ENCODE peak calls at places on chromosomes 16 and 17, in five cellular contexts. S, B, R, G and O are unnamed samples.
A peak's percentile ranks its signal among the peaks of the same experiment; 100 is the strongest.

GRCh38 chr17:43880420-43880991 is 26.8 kb downstream of the MPP2 start:
- DNase-seq in R (peak; percentile 39), B (no peak), G (no peak), S (peak; percentile 42), O (peak; percentile 77)

GRCh38 chr17:66629762-66630161 is 205.2 kb upstream of the CACNG5 start:
- DNase-seq in B (no peak), S (no peak), G (no peak), R (no peak), O (no peak)

GRCh38 chr17:64154321-64155089 is 24.6 kb upstream of the ERN1 start:
- DNase-seq in S (no peak), G (no peak), B (no peak), R (no peak), O (no peak)

GRCh38 chr16:89917773-89918452 is 749 bp upstream of the MC1R start:
- DNase-seq in S (peak; percentile 94), R (peak; percentile 53), B (peak; percentile 69), G (no peak), O (peak; percentile 89)

GRCh38 chr16:49341706-49342105 is 31.9 kb upstream of the C16orf78 start:
- DNase-seq in R (no peak), B (no peak), G (no peak), S (no peak), O (no peak)

GRCh38 chr16:88763502-88764053 is 21.4 kb downstream of the PIEZO1 start:
- DNase-seq in B (no peak), R (no peak), G (no peak), S (no peak), O (no peak)

GRCh38 chr16:16191493-16192167 is 31.7 kb downstream of the ABCC6 start:
- DNase-seq in G (no peak), S (no peak), R (no peak), B (no peak), O (no peak)

GRCh38 chr17:67475161-67475887 is 98.2 kb downstream of the PITPNC1 start:
- DNase-seq in S (peak; percentile 90), R (peak; percentile 62), G (no peak), B (peak; percentile 52), O (peak; percentile 76)

GRCh38 chr17:58416937-58417299 is 416 bp downstream of the RNF43 start:
- DNase-seq in B (no peak), G (no peak), S (no peak), R (no peak), O (no peak)

GRCh38 chr16:83953796-83954576 is 946 bp downstream of the OSGIN1 start:
- DNase-seq in B (no peak), R (no peak), G (no peak), S (peak; percentile 32), O (peak; percentile 70)

GRCh38 chr16:53629151-53629550 is 74.5 kb downstream of the RPGRIP1L start:
- DNase-seq in B (no peak), S (no peak), R (no peak), G (no peak), O (no peak)

GRCh38 chr16:19136549-19137196 is 22.9 kb downstream of the ITPRIPL2 start:
- DNase-seq in G (no peak), S (no peak), B (no peak), R (no peak), O (no peak)

GRCh38 chr16:57325458-57325857 is 33.1 kb upstream of the CCL22 start:
- DNase-seq in B (no peak), S (no peak), G (no peak), R (no peak), O (no peak)

GRCh38 chr16:9429946-9430345 is 338.5 kb downstream of the HAPSTR1 start:
- DNase-seq in G (no peak), S (no peak), R (no peak), B (no peak), O (no peak)

GRCh38 chr17:21066394-21066793 is 23.6 kb upstream of the USP22 start:
- DNase-seq in B (no peak), S (no peak), G (no peak), R (no peak), O (no peak)

GRCh38 chr17:48113201-48113676 is 5.7 kb downstream of the SNX11 start:
- DNase-seq in G (no peak), R (no peak), B (no peak), S (peak; percentile 90), O (peak; percentile 58)

GRCh38 chr16:74480150-74481029 is 59.1 kb upstream of the CLEC18B start:
- DNase-seq in G (peak; percentile 51), B (peak; percentile 21), S (no peak), R (no peak), O (no peak)

GRCh38 chr17:76368545-76368944 is 14.8 kb upstream of the PRPSAP1 start:
- DNase-seq in R (no peak), B (no peak), S (no peak), G (peak; percentile 44), O (peak; percentile 51)

GRCh38 chr17:40568074-40568836 is 3.0 kb upstream of the CCR7 start:
- DNase-seq in B (no peak), S (no peak), G (no peak), R (no peak), O (no peak)

GRCh38 chr16:58970775-58971174 is 236.7 kb upstream of the GOT2 start:
- DNase-seq in G (peak; percentile 23), S (peak; percentile 29), B (no peak), R (no peak), O (no peak)

GRCh38 chr16:35776-36305 is 17.6 kb downstream of the POLR3K start:
- DNase-seq in B (no peak), S (no peak), R (no peak), G (no peak), O (no peak)

GRCh38 chr17:32143525-32143865 is 1.2 kb downstream of the RHOT1 start:
- DNase-seq in G (no peak), B (no peak), R (no peak), S (no peak), O (no peak)
- TF ChIP-seq CTCF in G (no peak), B (no peak), R (no peak), S (no peak), O (no peak)

DNA sequence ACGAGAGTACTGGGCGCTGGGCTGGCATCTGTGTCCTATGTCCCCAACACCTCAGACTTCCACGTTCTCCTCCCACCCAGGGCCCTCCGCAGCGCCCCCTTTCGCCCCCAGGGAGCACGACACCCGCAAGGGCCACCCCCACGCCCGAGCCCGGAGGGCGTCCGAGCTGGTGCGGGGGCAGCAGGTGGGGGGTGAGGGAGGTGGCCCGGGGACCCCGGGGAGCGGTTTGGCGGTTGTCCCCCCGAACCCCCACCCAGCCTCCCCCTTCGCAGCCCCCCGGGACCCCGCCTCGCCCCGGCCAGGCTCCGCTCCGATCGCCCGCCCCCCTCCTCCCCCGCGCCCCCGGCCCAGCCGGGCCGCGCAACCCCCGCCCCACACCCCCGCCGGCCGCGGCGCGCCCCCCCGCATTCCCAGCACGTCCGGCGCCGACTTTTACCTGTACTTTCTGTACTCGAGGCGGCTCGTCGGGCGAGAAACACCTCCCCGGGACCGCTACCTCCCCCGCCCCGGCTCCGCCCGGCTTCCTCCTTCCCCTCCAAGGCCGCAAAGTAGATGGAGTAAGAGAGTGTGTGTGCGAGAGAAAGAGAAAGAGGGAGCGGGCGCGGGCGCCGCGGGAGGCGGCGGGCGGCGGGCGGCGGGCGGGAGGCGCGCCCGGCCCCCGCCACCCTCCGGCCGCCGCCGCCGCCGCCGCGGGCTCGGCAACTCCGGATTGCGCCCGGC is 897 bp downstream of the CDYL2 start:
- DNase-seq in R (peak; percentile 24), G (no peak), B (no peak), S (peak; percentile 54), O (peak; percentile 60)
- TF ChIP-seq CTCF in R (peak; percentile 64), G (peak; percentile 71), B (no peak), S (peak; percentile 67), O (peak; percentile 61)

GRCh38 chr17:77528516-77529327 is 388.0 kb downstream of the SEC14L1 start:
- DNase-seq in B (no peak), G (no peak), R (peak; percentile 67), S (no peak), O (no peak)
- TF ChIP-seq CTCF in B (no peak), G (no peak), R (peak; percentile 55), S (no peak), O (no peak)

GRCh38 chr17:2821868-2822267 is 25.6 kb downstream of the RAP1GAP2 start:
- DNase-seq in S (no peak), R (no peak), G (no peak), B (no peak), O (no peak)
- TF ChIP-seq CTCF in S (no peak), R (no peak), G (no peak), B (no peak), O (no peak)

GRCh38 chr16:17831330-17831729 is 360.6 kb upstream of the XYLT1 start:
- DNase-seq in G (no peak), B (no peak), S (no peak), R (no peak), O (no peak)
- TF ChIP-seq CTCF in G (no peak), B (no peak), S (no peak), R (peak; percentile 18), O (no peak)

DNA sequence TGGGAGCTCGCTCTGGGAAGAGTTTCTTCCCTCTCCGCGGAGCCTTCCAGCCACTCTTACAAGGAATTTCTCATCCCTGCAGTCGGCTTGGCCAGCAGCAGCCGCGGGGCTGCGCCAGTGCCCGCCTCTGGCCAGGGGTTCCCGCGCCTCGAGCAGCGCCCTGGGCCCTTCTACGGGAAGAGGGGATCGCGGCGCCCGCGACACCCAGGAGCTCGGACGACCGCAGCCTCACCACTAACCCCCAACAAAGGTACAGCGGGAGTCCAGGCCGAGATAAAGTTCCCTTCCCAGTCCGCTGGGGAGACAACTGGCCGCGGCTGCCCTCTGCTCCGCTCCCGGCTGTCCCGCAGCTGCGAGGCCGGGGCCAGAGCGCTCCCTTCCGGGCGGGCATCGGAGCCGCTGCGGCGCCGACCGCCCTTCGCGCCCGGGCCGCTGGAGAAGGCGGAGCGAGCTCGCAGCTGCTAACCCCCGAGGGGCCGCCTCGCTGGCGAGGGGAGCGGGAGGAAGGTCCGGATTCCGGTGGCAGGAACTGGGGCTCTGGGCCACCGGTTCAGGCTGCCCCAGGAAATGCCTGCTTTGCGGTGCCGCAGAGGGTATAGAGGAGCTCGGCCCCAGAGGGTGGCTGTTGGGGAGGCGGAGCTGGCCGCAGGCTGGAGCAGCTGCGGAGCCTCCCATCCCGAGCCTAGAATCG is 3.6 kb upstream of the HS3ST3B1 start:
- DNase-seq in R (no peak), G (no peak), B (no peak), S (no peak), O (no peak)
- TF ChIP-seq CTCF in R (peak; percentile 61), G (peak; percentile 38), B (no peak), S (no peak), O (no peak)

GRCh38 chr17:38450699-38451029 is 22.4 kb downstream of the ARHGAP23 start:
- DNase-seq in S (no peak), R (no peak), B (no peak), G (no peak), O (no peak)
- TF ChIP-seq CTCF in S (no peak), R (no peak), B (no peak), G (no peak), O (no peak)

GRCh38 chr17:6753006-6753445 is 2.8 kb upstream of the XAF1 start:
- DNase-seq in S (peak; percentile 52), R (no peak), B (peak; percentile 62), G (peak; percentile 68), O (no peak)

GRCh38 chr17:6748617-6749016 is 7.2 kb upstream of the XAF1 start:
- DNase-seq in B (no peak), G (no peak), S (no peak), R (no peak), O (no peak)

GRCh38 chr17:6752068-6752909 is 3.6 kb upstream of the XAF1 start:
- DNase-seq in B (peak; percentile 75), R (no peak), S (no peak), G (peak; percentile 100), O (no peak)

GRCh38 chr17:6753565-6753964 is 2.3 kb upstream of the XAF1 start:
- DNase-seq in B (no peak), R (no peak), G (no peak), S (no peak), O (no peak)

GRCh38 chr17:6749519-6749918 is 6.3 kb upstream of the XAF1 start:
- DNase-seq in B (no peak), R (no peak), S (no peak), G (no peak), O (no peak)
- TF ChIP-seq CTCF in B (no peak), R (no peak), S (no peak), G (no peak), O (no peak)